ENCODE peak calls at places on chromosome 2, in five cellular contexts. K is gastrocnemius medialis, W is pancreas, C is colonic mucosa, U is HL-60. D is an unnamed sample.

GRCh38 chr2:128446049-128446811 is 127.6 kb upstream of the HS6ST1 start:
- DNase-seq in K (no peak), W (no peak), C (peak; percentile 18), U (no peak), D (no peak)

GRCh38 chr2:96532641-96533291 is 3.8 kb upstream of the ARID5A start:
- DNase-seq in K (no peak), W (no peak), C (no peak), U (no peak), D (no peak)

GRCh38 chr2:237490009-237490804 is 3.2 kb downstream of the MLPH start:
- DNase-seq in K (no peak), W (peak; percentile 52), C (no peak), U (no peak), D (no peak)

GRCh38 chr2:57880967-57881366 is 165.6 kb upstream of the VRK2 start:
- DNase-seq in K (no peak), W (no peak), C (no peak), U (no peak), D (no peak)

GRCh38 chr2:27494284-27494943 is 586 bp downstream of the FNDC4 start:
- DNase-seq in K (peak; percentile 64), W (peak; percentile 63), C (no peak), U (no peak), D (no peak)

GRCh38 chr2:39871291-39871761 is 92.3 kb upstream of the THUMPD2 start:
- DNase-seq in K (no peak), W (no peak), C (no peak), U (no peak), D (peak; percentile 52)

GRCh38 chr2:133262888-133263287 is 305.4 kb downstream of the NCKAP5 start:
- DNase-seq in K (no peak), W (no peak), C (no peak), U (no peak), D (no peak)

GRCh38 chr2:8482432-8482831 is 199.4 kb upstream of the ID2 start:
- DNase-seq in K (no peak), W (peak; percentile 23), C (no peak), U (no peak), D (no peak)

GRCh38 chr2:178125862-178126261 is 13.6 kb downstream of the RBM45 start:
- DNase-seq in K (no peak), W (no peak), C (no peak), U (no peak), D (no peak)

GRCh38 chr2:191907545-191907944 is 60.7 kb upstream of the CAVIN2 start:
- DNase-seq in K (no peak), W (no peak), C (no peak), U (no peak), D (no peak)

GRCh38 chr2:109558076-109558882 is 55.5 kb downstream of the SEPTIN10 start:
- DNase-seq in K (no peak), W (no peak), C (peak; percentile 39), U (peak; percentile 47), D (no peak)

GRCh38 chr2:202009019-202009481 is 24.6 kb upstream of the FZD7 start:
- DNase-seq in K (peak; percentile 70), W (no peak), C (no peak), U (no peak), D (no peak)

GRCh38 chr2:216015722-216016464 is 2.5 kb upstream of the MREG start:
- DNase-seq in K (no peak), W (no peak), C (no peak), U (no peak), D (no peak)

GRCh38 chr2:43210467-43211303 is 15.7 kb downstream of the ZFP36L2 start:
- DNase-seq in K (peak; percentile 47), W (peak; percentile 39), C (peak; percentile 71), U (peak; percentile 100), D (no peak)

GRCh38 chr2:69221960-69222751 is 164.9 kb downstream of the GFPT1 start:
- DNase-seq in K (no peak), W (no peak), C (no peak), U (no peak), D (no peak)

GRCh38 chr2:136917281-136917680 is 151.9 kb downstream of the THSD7B start:
- DNase-seq in K (no peak), W (no peak), C (no peak), U (no peak), D (no peak)

GRCh38 chr2:35973132-35973736 is 382.3 kb upstream of the CRIM1 start:
- DNase-seq in K (no peak), W (no peak), C (no peak), U (peak; percentile 0), D (no peak)

GRCh38 chr2:178227187-178227586 is 32.9 kb downstream of the OSBPL6 start:
- DNase-seq in K (no peak), W (no peak), C (no peak), U (no peak), D (no peak)

GRCh38 chr2:235140801-235141081 is 188.9 kb downstream of the SH3BP4 start:
- DNase-seq in K (no peak), W (no peak), C (no peak), U (no peak), D (no peak)

GRCh38 chr2:237235383-237236095 is 149.8 kb downstream of the COPS8 start:
- DNase-seq in K (peak; percentile 77), W (no peak), C (no peak), U (no peak), D (no peak)

GRCh38 chr2:127448526-127448925 is 30.3 kb downstream of the PROC start:
- DNase-seq in K (no peak), W (no peak), C (no peak), U (no peak), D (no peak)

GRCh38 chr2:227884511-227884947 is 13.1 kb downstream of the DAW1 start:
- DNase-seq in K (peak; percentile 27), W (peak; percentile 91), C (peak; percentile 87), U (peak; percentile 51), D (no peak)

GRCh38 chr2:149989447-149990063 is 402.0 kb upstream of the MMADHC start:
- DNase-seq in K (no peak), W (no peak), C (no peak), U (no peak), D (no peak)

GRCh38 chr2:119119076-119119710 is 39.4 kb downstream of the C1QL2 start:
- DNase-seq in K (no peak), W (no peak), C (no peak), U (no peak), D (no peak)

GRCh38 chr2:25606892-25607291 is 66.5 kb downstream of the DTNB start:
- DNase-seq in K (no peak), W (no peak), C (no peak), U (no peak), D (no peak)

GRCh38 chr2:10919776-10920606 is 8.3 kb downstream of the KCNF1 start:
- DNase-seq in K (no peak), W (no peak), C (no peak), U (no peak), D (no peak)

GRCh38 chr2:99404039-99404799 is 67.0 kb downstream of the EIF5B start:
- DNase-seq in K (no peak), W (no peak), C (no peak), U (no peak), D (no peak)

GRCh38 chr2:163155279-163155883 is 316.8 kb upstream of the KCNH7 start:
- DNase-seq in K (no peak), W (no peak), C (no peak), U (no peak), D (no peak)

GRCh38 chr2:109209412-109209811 is 80.4 kb downstream of the SH3RF3 start:
- DNase-seq in K (no peak), W (no peak), C (no peak), U (no peak), D (no peak)

GRCh38 chr2:182586426-182586825 is 129.6 kb upstream of the DNAJC10 start:
- DNase-seq in K (no peak), W (no peak), C (no peak), U (no peak), D (no peak)
- TF ChIP-seq CTCF in K (no peak), W (no peak), C (no peak), U (no peak), D (peak; percentile 20)

GRCh38 chr2:60071427-60071826 is 482.0 kb downstream of the BCL11A start:
- DNase-seq in K (no peak), W (no peak), C (no peak), U (no peak), D (no peak)
- H3K27me3 ChIP-seq in K (no peaks in the 10 kb centered on the region), W (no peaks in the 10 kb centered on the region), C (no peaks in the 10 kb centered on the region), U (no peaks in the 10 kb centered on the region), D (no peaks in the 10 kb centered on the region)

GRCh38 chr2:101807242-101807641 is 109.7 kb downstream of the MAP4K4 start:
- DNase-seq in K (no peak), W (no peak), C (no peak), U (no peak), D (no peak)
- TF ChIP-seq CTCF in K (no peak), W (no peak), C (no peak), U (no peak), D (no peak)

DNA sequence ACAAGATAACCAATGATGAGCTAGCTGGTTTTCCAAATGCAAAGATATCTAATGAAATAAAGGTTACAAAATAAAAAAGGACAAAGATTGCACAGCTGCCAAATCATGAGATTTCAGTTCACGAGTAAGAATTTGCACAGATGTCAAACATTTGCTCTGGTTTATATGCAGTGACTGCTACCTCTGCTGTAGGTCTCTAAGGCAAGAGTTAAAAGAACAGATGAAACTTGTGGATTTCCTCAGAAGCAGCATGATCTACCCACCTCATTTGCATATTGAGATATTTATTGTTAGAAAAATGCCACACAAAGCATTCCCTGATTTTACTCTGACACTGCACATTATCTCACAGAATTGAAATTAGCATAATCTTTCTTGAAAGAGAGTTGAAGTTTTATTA is 763.2 kb upstream of the ZEB2 start:
- DNase-seq in K (no peak), W (no peak), C (no peak), U (no peak), D (no peak)
- H3K27me3 ChIP-seq in K (no peaks in the 10 kb centered on the region), W (no peaks in the 10 kb centered on the region), C (no peaks in the 10 kb centered on the region), U (no peaks in the 10 kb centered on the region), D (no peaks in the 10 kb centered on the region)

DNA sequence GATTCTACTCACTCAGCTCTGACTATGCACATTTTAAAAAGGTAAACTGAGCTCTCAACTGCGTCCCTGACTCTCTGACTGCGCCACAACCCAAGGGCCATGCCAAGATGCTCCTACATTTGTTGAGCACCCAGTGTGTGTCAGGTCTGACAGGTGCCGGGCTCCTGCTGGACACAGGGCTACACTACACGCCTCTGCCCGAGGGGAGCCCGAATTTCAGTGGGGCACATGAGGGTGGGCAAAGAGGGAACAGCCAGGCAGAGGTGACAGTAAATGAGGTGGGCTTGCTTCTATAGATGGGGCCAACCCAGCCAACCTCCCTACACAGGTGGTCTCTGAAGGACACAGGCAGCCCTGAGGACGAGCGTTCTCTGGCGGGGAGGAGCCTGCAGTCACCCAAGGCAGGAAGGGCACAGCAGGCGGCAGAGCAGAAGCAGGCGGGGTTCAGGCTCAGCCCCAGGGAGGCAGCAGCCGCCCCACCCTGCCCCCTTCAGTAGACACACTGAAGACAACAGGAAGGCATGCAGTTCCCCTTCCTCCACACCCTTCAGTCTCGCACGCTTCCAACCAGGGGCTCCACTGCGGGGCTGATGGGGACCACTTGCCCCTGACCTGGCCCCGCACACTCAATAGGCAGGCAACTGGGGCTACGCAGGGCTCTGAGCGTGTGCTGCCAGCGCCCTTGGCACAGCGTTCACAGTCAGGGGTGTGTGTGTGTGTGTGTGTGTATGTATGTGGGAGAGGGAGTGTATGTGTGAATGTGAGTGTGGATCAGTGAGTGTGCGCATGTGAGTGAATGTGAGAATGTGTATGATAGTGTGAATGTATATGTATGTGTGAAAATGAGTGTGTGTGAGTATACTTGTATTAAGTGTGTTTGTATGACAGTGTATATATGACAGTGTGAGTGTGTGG is 98.4 kb downstream of the UXS1 start:
- DNase-seq in K (no peak), W (no peak), C (no peak), U (no peak), D (no peak)
- TF ChIP-seq CTCF in K (no peak), W (no peak), C (no peak), U (no peak), D (no peak)

GRCh38 chr2:72150961-72151356 is 3.3 kb upstream of the CYP26B1 start:
- DNase-seq in K (peak; percentile 10), W (no peak), C (peak; percentile 19), U (no peak), D (no peak)
- H3K27me3 ChIP-seq in K (peaks cover 33% of the 10 kb centered on the region), W (peaks cover 3% of the 10 kb centered on the region), C (peaks cover 33% of the 10 kb centered on the region), U (peaks cover 36% of the 10 kb centered on the region), D (peaks cover 4% of the 10 kb centered on the region)

D was measured in dorsolateral prefrontal cortex.